ENCODE peak calls at places on chromosome 9, in ten cellular contexts. U, T, X, H, P, Y, C, S, W and F are unnamed samples.

GRCh38 chr9:99055384-99055783 is 49.5 kb upstream of the TGFBR1 start:
- DNase-seq in T (no peak), H (no peak), X (no peak), S (no peak), Y (peak), C (no peak), W (no peak), P (no peak), U (no peak), F (peak)

GRCh38 chr9:124869986-124870560 is 8.1 kb downstream of the ARPC5L start:
- DNase-seq in P (peak), S (peak), U (no peak), W (no peak), H (peak), T (peak), C (no peak), Y (peak), X (peak), F (peak)

GRCh38 chr9:98790601-98791146 is 5.7 kb downstream of the ANKS6 start:
- DNase-seq in P (peak), T (no peak), S (no peak), C (no peak), W (no peak), X (no peak), U (no peak), H (no peak), Y (no peak), F (no peak)

GRCh38 chr9:37511006-37511714 is 25.4 kb downstream of the POLR1E start:
- DNase-seq in H (no peak), P (peak), W (peak), Y (no peak), U (no peak), X (no peak), S (no peak), C (peak), T (peak), F (no peak)

GRCh38 chr9:135224286-135224871 is 136.9 kb downstream of the OLFM1 start:
- DNase-seq in T (peak), H (no peak), U (no peak), C (no peak), P (peak), Y (no peak), X (no peak), S (no peak), W (no peak), F (peak)

GRCh38 chr9:129889936-129890717 is 54.9 kb downstream of the USP20 start:
- DNase-seq in Y (no peak), T (peak), P (no peak), C (no peak), S (peak), H (peak), U (no peak), W (no peak), X (no peak), F (peak)

GRCh38 chr9:33186457-33187168 is 19.5 kb upstream of the B4GALT1 start:
- DNase-seq in T (no peak), U (no peak), S (no peak), P (no peak), H (no peak), X (no peak), W (no peak), Y (no peak), C (no peak), F (peak)

GRCh38 chr9:86907346-86907745 is 40.0 kb downstream of the GAS1 start:
- DNase-seq in Y (no peak), H (no peak), U (no peak), C (no peak), X (no peak), W (no peak), T (no peak), S (no peak), P (no peak), F (no peak)

GRCh38 chr9:128026255-128027165 is 40.6 kb downstream of the NAIF1 start:
- DNase-seq in P (no peak), X (peak), C (no peak), T (no peak), U (no peak), H (peak), W (no peak), Y (no peak), S (peak), F (no peak)

GRCh38 chr9:131656356-131657030 is 83.4 kb downstream of the RAPGEF1 start:
- DNase-seq in H (peak), W (no peak), U (no peak), X (peak), S (peak), Y (no peak), C (no peak), P (no peak), T (peak), F (no peak)

GRCh38 chr9:103037508-103038477 is 42.7 kb downstream of the CYLC2 start:
- DNase-seq in T (no peak), H (no peak), S (no peak), X (no peak), U (no peak), P (peak), W (no peak), Y (peak), C (peak), F (no peak)

GRCh38 chr9:113538131-113538530 is 74.6 kb downstream of the RGS3 start:
- DNase-seq in C (no peak), U (no peak), X (no peak), H (no peak), P (no peak), W (no peak), T (no peak), S (no peak), Y (no peak), F (no peak)

GRCh38 chr9:79129865-79130480 is 441.8 kb upstream of the TLE4 start:
- DNase-seq in Y (peak), U (peak), H (no peak), S (no peak), C (peak), X (no peak), W (peak), P (peak), T (no peak), F (peak)

GRCh38 chr9:86282077-86282978 is at the start of gene ISCA1:
- DNase-seq in T (peak), U (peak), H (peak), W (peak), C (peak), P (peak), Y (peak), S (peak), X (peak), F (peak)

GRCh38 chr9:137253717-137254623 is 1.2 kb upstream of the NELFB start:
- DNase-seq in U (no peak), C (peak), H (no peak), Y (no peak), T (no peak), X (no peak), P (peak), W (no peak), S (no peak), F (peak)

GRCh38 chr9:112748041-112748440 is 2.5 kb upstream of the SNX30 start:
- DNase-seq in W (no peak), S (no peak), C (no peak), Y (no peak), U (no peak), X (no peak), P (no peak), H (no peak), T (no peak), F (no peak)

GRCh38 chr9:119761737-119762136 is 392.5 kb upstream of the BRINP1 start:
- DNase-seq in S (no peak), X (no peak), Y (no peak), P (no peak), T (no peak), U (no peak), H (no peak), C (no peak), W (no peak), F (no peak)

GRCh38 chr9:93620041-93620506 is 43.7 kb downstream of the PHF2 start:
- DNase-seq in H (no peak), W (no peak), P (no peak), C (no peak), U (no peak), S (no peak), X (no peak), Y (no peak), T (no peak), F (no peak)

GRCh38 chr9:105044458-105044857 is 116.5 kb upstream of the ABCA1 start:
- DNase-seq in Y (no peak), U (no peak), X (no peak), P (peak), H (no peak), S (no peak), T (no peak), C (no peak), W (no peak), F (peak)

GRCh38 chr9:130262061-130262745 is 3.4 kb upstream of the HMCN2 start:
- DNase-seq in H (no peak), W (no peak), U (no peak), X (no peak), T (no peak), Y (no peak), C (no peak), S (no peak), P (no peak), F (no peak)

GRCh38 chr9:120873512-120873911 is 3.5 kb downstream of the PHF19 start:
- DNase-seq in H (no peak), Y (peak), U (no peak), W (no peak), C (no peak), P (peak), X (no peak), S (no peak), T (no peak), F (no peak)

GRCh38 chr9:113990975-113991471 is 87.1 kb downstream of the AMBP start:
- DNase-seq in S (no peak), C (no peak), Y (no peak), U (no peak), X (no peak), T (no peak), P (no peak), W (no peak), H (no peak), F (no peak)

GRCh38 chr9:121858788-121859187 is 207.4 kb downstream of the DAB2IP start:
- DNase-seq in S (no peak), P (no peak), H (no peak), Y (no peak), W (no peak), X (no peak), C (no peak), U (no peak), T (no peak), F (no peak)

GRCh38 chr9:71854811-71855210 is 56.2 kb downstream of the ABHD17B start:
- DNase-seq in X (no peak), S (no peak), Y (no peak), P (peak), U (no peak), C (no peak), T (no peak), H (no peak), W (no peak), F (no peak)

GRCh38 chr9:119961774-119962408 is 592.7 kb upstream of the BRINP1 start:
- DNase-seq in S (no peak), P (peak), U (peak), Y (no peak), T (peak), H (no peak), X (no peak), C (peak), W (peak), F (peak)

GRCh38 chr9:98964911-98965336 is 21.2 kb downstream of the COL15A1 start:
- DNase-seq in C (no peak), Y (no peak), P (no peak), H (no peak), X (no peak), W (no peak), T (no peak), S (no peak), U (no peak), F (no peak)

GRCh38 chr9:134681061-134681661 is 39.6 kb downstream of the COL5A1 start:
- DNase-seq in P (peak), S (no peak), H (no peak), X (no peak), T (peak), W (no peak), Y (peak), U (no peak), C (no peak), F (no peak)

GRCh38 chr9:36665921-36666429 is 93.3 kb downstream of the MELK start:
- DNase-seq in C (no peak), X (no peak), Y (peak), S (no peak), H (no peak), W (no peak), T (no peak), P (no peak), U (no peak), F (no peak)

GRCh38 chr9:95580812-95581761 is 64.3 kb upstream of the PTCH1 start:
- DNase-seq in T (no peak), P (peak), Y (no peak), H (no peak), X (no peak), S (no peak), C (peak), W (peak), U (no peak), F (no peak)

GRCh38 chr9:17859987-17860386 is 281.1 kb downstream of the SH3GL2 start:
- DNase-seq in P (no peak), X (no peak), C (no peak), W (no peak), Y (no peak), H (no peak), U (no peak), S (no peak), T (no peak), F (no peak)

GRCh38 chr9:9998491-9999287 is 614.1 kb downstream of the PTPRD start:
- DNase-seq in C (peak), H (no peak), Y (no peak), S (no peak), W (peak), U (no peak), T (no peak), P (peak), X (no peak), F (no peak)

GRCh38 chr9:18632624-18633407 is 158.9 kb downstream of the ADAMTSL1 start:
- DNase-seq in C (no peak), X (no peak), U (peak), S (no peak), T (no peak), P (no peak), H (no peak), W (no peak), Y (peak), F (no peak)

GRCh38 chr9:127509261-127509954 is 58.1 kb downstream of the LRSAM1 start:
- DNase-seq in U (no peak), T (no peak), H (no peak), P (no peak), X (no peak), Y (no peak), C (no peak), S (no peak), W (no peak), F (no peak)

GRCh38 chr9:83472764-83473163 is 65.4 kb downstream of the FRMD3 start:
- DNase-seq in S (no peak), U (no peak), P (no peak), W (no peak), H (no peak), Y (no peak), C (no peak), X (no peak), T (no peak), F (no peak)